ENCODE peak calls at places on chromosomes 13 and 19, in eight cellular contexts. One of them, this sample, is unnamed.

GRCh38 chr13:96130818-96131217 is 40.9 kb downstream of the HS6ST3 start:
- DNase-seq in activated CD8-positive, alpha-beta T cell treated with anti-CD3 and anti-CD28 coated beads for 36 hours: no peak
- DNase-seq in H9: no peak
- DNase-seq in cardiac fibroblast: no peak
- DNase-seq in IMR-90: no peak
- DNase-seq in neural crest cell: no peak
- DNase-seq in cardiac muscle cell: no peak
- DNase-seq in progenitor cell of endocrine pancreas: no peak
- DNase-seq in this sample: no peak

GRCh38 chr13:67120872-67121531 is 109.1 kb downstream of the PCDH9 start:
- DNase-seq in activated CD8-positive, alpha-beta T cell treated with anti-CD3 and anti-CD28 coated beads for 36 hours: no peak
- DNase-seq in H9: no peak
- DNase-seq in cardiac fibroblast: peak; percentile 80
- DNase-seq in IMR-90: peak; percentile 76
- DNase-seq in neural crest cell: no peak
- DNase-seq in cardiac muscle cell: no peak
- DNase-seq in progenitor cell of endocrine pancreas: no peak
- DNase-seq in this sample: peak; percentile 49

GRCh38 chr13:74132768-74133656 is 1.2 kb downstream of the KLF12 start:
- DNase-seq in activated CD8-positive, alpha-beta T cell treated with anti-CD3 and anti-CD28 coated beads for 36 hours: peak; percentile 60
- DNase-seq in H9: peak; percentile 34
- DNase-seq in cardiac fibroblast: peak; percentile 40
- DNase-seq in IMR-90: peak; percentile 50
- DNase-seq in neural crest cell: peak; percentile 20
- DNase-seq in cardiac muscle cell: peak; percentile 62
- DNase-seq in progenitor cell of endocrine pancreas: no peak
- DNase-seq in this sample: no peak

GRCh38 chr19:1949304-1950101 is 8.5 kb downstream of the CSNK1G2 start:
- DNase-seq in activated CD8-positive, alpha-beta T cell treated with anti-CD3 and anti-CD28 coated beads for 36 hours: no peak
- DNase-seq in H9: no peak
- DNase-seq in cardiac fibroblast: no peak
- DNase-seq in IMR-90: no peak
- DNase-seq in neural crest cell: no peak
- DNase-seq in cardiac muscle cell: no peak
- DNase-seq in progenitor cell of endocrine pancreas: no peak
- DNase-seq in this sample: no peak

GRCh38 chr19:46118136-46118535 is 6.4 kb downstream of the IGFL3 start:
- DNase-seq in activated CD8-positive, alpha-beta T cell treated with anti-CD3 and anti-CD28 coated beads for 36 hours: no peak
- DNase-seq in H9: no peak
- DNase-seq in cardiac fibroblast: no peak
- DNase-seq in IMR-90: no peak
- DNase-seq in neural crest cell: no peak
- DNase-seq in cardiac muscle cell: no peak
- DNase-seq in progenitor cell of endocrine pancreas: no peak
- DNase-seq in this sample: no peak

GRCh38 chr13:77833331-77833863 is 85.2 kb downstream of the EDNRB start:
- DNase-seq in activated CD8-positive, alpha-beta T cell treated with anti-CD3 and anti-CD28 coated beads for 36 hours: no peak
- DNase-seq in H9: no peak
- DNase-seq in cardiac fibroblast: peak; percentile 84
- DNase-seq in IMR-90: peak; percentile 88
- DNase-seq in neural crest cell: no peak
- DNase-seq in cardiac muscle cell: no peak
- DNase-seq in progenitor cell of endocrine pancreas: no peak
- DNase-seq in this sample: peak; percentile 87

GRCh38 chr19:49761625-49762311 is 1.3 kb downstream of the TSKS start:
- DNase-seq in activated CD8-positive, alpha-beta T cell treated with anti-CD3 and anti-CD28 coated beads for 36 hours: peak; percentile 29
- DNase-seq in H9: peak; percentile 57
- DNase-seq in cardiac fibroblast: peak; percentile 71
- DNase-seq in IMR-90: peak; percentile 56
- DNase-seq in neural crest cell: no peak
- DNase-seq in cardiac muscle cell: peak; percentile 28
- DNase-seq in progenitor cell of endocrine pancreas: no peak
- DNase-seq in this sample: peak; percentile 87

GRCh38 chr13:26022538-26023292 is 29.1 kb downstream of the SHISA2 start:
- DNase-seq in activated CD8-positive, alpha-beta T cell treated with anti-CD3 and anti-CD28 coated beads for 36 hours: no peak
- DNase-seq in H9: no peak
- DNase-seq in cardiac fibroblast: peak; percentile 58
- DNase-seq in IMR-90: peak; percentile 47
- DNase-seq in neural crest cell: peak; percentile 7
- DNase-seq in cardiac muscle cell: peak; percentile 88
- DNase-seq in progenitor cell of endocrine pancreas: no peak
- DNase-seq in this sample: peak; percentile 10

GRCh38 chr13:45527699-45528462 is 63.1 kb downstream of the COG3 start:
- DNase-seq in activated CD8-positive, alpha-beta T cell treated with anti-CD3 and anti-CD28 coated beads for 36 hours: no peak
- DNase-seq in H9: no peak
- DNase-seq in cardiac fibroblast: no peak
- DNase-seq in IMR-90: peak; percentile 74
- DNase-seq in neural crest cell: no peak
- DNase-seq in cardiac muscle cell: no peak
- DNase-seq in progenitor cell of endocrine pancreas: no peak
- DNase-seq in this sample: no peak

GRCh38 chr19:46660008-46660517 is 919 bp downstream of the DACT3 start:
- DNase-seq in activated CD8-positive, alpha-beta T cell treated with anti-CD3 and anti-CD28 coated beads for 36 hours: peak; percentile 35
- DNase-seq in H9: peak; percentile 60
- DNase-seq in cardiac fibroblast: no peak
- DNase-seq in IMR-90: no peak
- DNase-seq in neural crest cell: peak; percentile 26
- DNase-seq in cardiac muscle cell: peak; percentile 71
- DNase-seq in progenitor cell of endocrine pancreas: no peak
- DNase-seq in this sample: no peak

GRCh38 chr13:98370806-98371553 is 193.9 kb upstream of the RNF113B start:
- DNase-seq in activated CD8-positive, alpha-beta T cell treated with anti-CD3 and anti-CD28 coated beads for 36 hours: no peak
- DNase-seq in H9: no peak
- DNase-seq in cardiac fibroblast: peak; percentile 80
- DNase-seq in IMR-90: peak; percentile 97
- DNase-seq in neural crest cell: no peak
- DNase-seq in cardiac muscle cell: peak; percentile 10
- DNase-seq in progenitor cell of endocrine pancreas: no peak
- DNase-seq in this sample: peak; percentile 69

GRCh38 chr19:8451885-8452284 is 7.1 kb downstream of the HNRNPM start:
- DNase-seq in activated CD8-positive, alpha-beta T cell treated with anti-CD3 and anti-CD28 coated beads for 36 hours: no peak
- DNase-seq in H9: no peak
- DNase-seq in cardiac fibroblast: peak; percentile 57
- DNase-seq in IMR-90: peak; percentile 79
- DNase-seq in neural crest cell: no peak
- DNase-seq in cardiac muscle cell: no peak
- DNase-seq in progenitor cell of endocrine pancreas: no peak
- DNase-seq in this sample: peak; percentile 72

GRCh38 chr13:99203601-99204579 is 3.2 kb downstream of the UBAC2 start:
- DNase-seq in activated CD8-positive, alpha-beta T cell treated with anti-CD3 and anti-CD28 coated beads for 36 hours: no peak
- DNase-seq in H9: no peak
- DNase-seq in cardiac fibroblast: no peak
- DNase-seq in IMR-90: no peak
- DNase-seq in neural crest cell: no peak
- DNase-seq in cardiac muscle cell: no peak
- DNase-seq in progenitor cell of endocrine pancreas: no peak
- DNase-seq in this sample: no peak

GRCh38 chr19:955803-956746 is 28.1 kb upstream of the WDR18 start:
- DNase-seq in activated CD8-positive, alpha-beta T cell treated with anti-CD3 and anti-CD28 coated beads for 36 hours: no peak
- DNase-seq in H9: peak; percentile 57
- DNase-seq in cardiac fibroblast: no peak
- DNase-seq in IMR-90: no peak
- DNase-seq in neural crest cell: no peak
- DNase-seq in cardiac muscle cell: peak; percentile 17
- DNase-seq in progenitor cell of endocrine pancreas: peak; percentile 86
- DNase-seq in this sample: no peak

GRCh38 chr19:34589730-34590129 is 87.2 kb downstream of the SCGB2B2 start:
- DNase-seq in activated CD8-positive, alpha-beta T cell treated with anti-CD3 and anti-CD28 coated beads for 36 hours: no peak
- DNase-seq in H9: no peak
- DNase-seq in cardiac fibroblast: no peak
- DNase-seq in IMR-90: no peak
- DNase-seq in neural crest cell: no peak
- DNase-seq in cardiac muscle cell: no peak
- DNase-seq in progenitor cell of endocrine pancreas: no peak
- DNase-seq in this sample: no peak

GRCh38 chr19:21915411-21915810 is 79.4 kb upstream of the ZNF43 start:
- DNase-seq in activated CD8-positive, alpha-beta T cell treated with anti-CD3 and anti-CD28 coated beads for 36 hours: no peak
- DNase-seq in H9: no peak
- DNase-seq in cardiac fibroblast: no peak
- DNase-seq in IMR-90: no peak
- DNase-seq in neural crest cell: no peak
- DNase-seq in cardiac muscle cell: no peak
- DNase-seq in progenitor cell of endocrine pancreas: no peak
- DNase-seq in this sample: no peak

GRCh38 chr19:1866693-1867358 is 3.4 kb upstream of the KLF16 start:
- DNase-seq in activated CD8-positive, alpha-beta T cell treated with anti-CD3 and anti-CD28 coated beads for 36 hours: no peak
- DNase-seq in H9: no peak
- DNase-seq in cardiac fibroblast: no peak
- DNase-seq in IMR-90: no peak
- DNase-seq in neural crest cell: no peak
- DNase-seq in cardiac muscle cell: no peak
- DNase-seq in progenitor cell of endocrine pancreas: no peak
- DNase-seq in this sample: no peak

GRCh38 chr19:11286312-11286974 is 9.5 kb upstream of the TSPAN16 start:
- DNase-seq in activated CD8-positive, alpha-beta T cell treated with anti-CD3 and anti-CD28 coated beads for 36 hours: peak; percentile 10
- DNase-seq in H9: no peak
- DNase-seq in cardiac fibroblast: peak; percentile 74
- DNase-seq in IMR-90: peak; percentile 58
- DNase-seq in neural crest cell: no peak
- DNase-seq in cardiac muscle cell: no peak
- DNase-seq in progenitor cell of endocrine pancreas: no peak
- DNase-seq in this sample: peak; percentile 50
- TF ChIP-seq CTCF in activated CD8-positive, alpha-beta T cell treated with anti-CD3 and anti-CD28 coated beads for 36 hours: no peak
- TF ChIP-seq CTCF in H9: no peak
- TF ChIP-seq CTCF in cardiac fibroblast: peak; percentile 39
- TF ChIP-seq CTCF in IMR-90: no peak
- TF ChIP-seq CTCF in neural crest cell: no peak
- TF ChIP-seq CTCF in cardiac muscle cell: peak; percentile 37
- TF ChIP-seq CTCF in progenitor cell of endocrine pancreas: no peak
- TF ChIP-seq CTCF in this sample: peak; percentile 17

DNA sequence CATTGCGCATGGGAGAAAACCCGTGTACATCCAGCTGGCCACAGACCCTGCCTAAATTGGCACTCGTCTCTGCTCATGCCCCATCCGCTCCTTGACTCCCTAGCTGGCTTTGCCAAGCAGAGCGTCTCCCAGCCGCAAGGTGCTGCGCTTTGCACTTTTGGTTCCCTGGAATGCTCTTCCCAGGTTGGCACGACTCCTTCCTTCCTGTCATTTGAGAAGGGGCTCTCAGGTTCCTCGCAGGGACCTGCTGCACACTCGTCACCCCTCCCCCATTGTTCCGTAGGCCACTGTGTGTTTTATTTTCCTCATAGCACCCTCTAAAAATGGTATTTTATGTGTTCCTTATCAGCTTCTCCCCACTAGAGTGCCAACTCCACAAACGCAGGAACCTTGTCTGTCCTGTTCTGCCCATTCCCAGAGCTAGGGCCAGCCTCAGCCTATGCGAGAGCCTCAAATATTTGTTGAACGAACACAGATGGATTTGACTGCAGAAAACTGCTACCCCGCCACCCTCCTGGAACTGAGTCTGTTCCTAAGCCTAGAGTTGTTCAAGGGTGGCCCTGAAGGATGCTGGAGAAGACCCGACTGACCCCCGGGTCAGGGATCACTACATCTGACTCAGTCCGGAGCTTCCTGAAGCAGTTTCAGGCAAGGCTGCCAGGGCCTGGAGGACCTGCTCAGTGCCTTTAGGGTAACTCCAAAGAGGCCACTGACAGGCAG is 8.4 kb upstream of the CEBPA start:
- DNase-seq in activated CD8-positive, alpha-beta T cell treated with anti-CD3 and anti-CD28 coated beads for 36 hours: no peak
- DNase-seq in H9: no peak
- DNase-seq in cardiac fibroblast: no peak
- DNase-seq in IMR-90: no peak
- DNase-seq in neural crest cell: no peak
- DNase-seq in cardiac muscle cell: no peak
- DNase-seq in progenitor cell of endocrine pancreas: no peak
- DNase-seq in this sample: no peak
- TF ChIP-seq CTCF in activated CD8-positive, alpha-beta T cell treated with anti-CD3 and anti-CD28 coated beads for 36 hours: no peak
- TF ChIP-seq CTCF in H9: no peak
- TF ChIP-seq CTCF in cardiac fibroblast: no peak
- TF ChIP-seq CTCF in IMR-90: no peak
- TF ChIP-seq CTCF in neural crest cell: no peak
- TF ChIP-seq CTCF in cardiac muscle cell: no peak
- TF ChIP-seq CTCF in progenitor cell of endocrine pancreas: no peak
- TF ChIP-seq CTCF in this sample: no peak

GRCh38 chr19:56223481-56223880 is 21.4 kb downstream of the ZSCAN5C start:
- DNase-seq in activated CD8-positive, alpha-beta T cell treated with anti-CD3 and anti-CD28 coated beads for 36 hours: no peak
- DNase-seq in H9: no peak
- DNase-seq in cardiac fibroblast: no peak
- DNase-seq in IMR-90: no peak
- DNase-seq in neural crest cell: no peak
- DNase-seq in cardiac muscle cell: no peak
- DNase-seq in progenitor cell of endocrine pancreas: no peak
- DNase-seq in this sample: no peak

GRCh38 chr19:56217039-56217949 is 15.2 kb downstream of the ZSCAN5C start:
- DNase-seq in activated CD8-positive, alpha-beta T cell treated with anti-CD3 and anti-CD28 coated beads for 36 hours: no peak
- DNase-seq in H9: peak; percentile 69
- DNase-seq in cardiac fibroblast: peak; percentile 40
- DNase-seq in IMR-90: peak; percentile 4
- DNase-seq in neural crest cell: no peak
- DNase-seq in cardiac muscle cell: no peak
- DNase-seq in progenitor cell of endocrine pancreas: peak; percentile 17
- DNase-seq in this sample: peak; percentile 12

GRCh38 chr19:56222901-56223300 is 20.8 kb downstream of the ZSCAN5C start:
- DNase-seq in activated CD8-positive, alpha-beta T cell treated with anti-CD3 and anti-CD28 coated beads for 36 hours: no peak
- DNase-seq in H9: no peak
- DNase-seq in cardiac fibroblast: no peak
- DNase-seq in IMR-90: no peak
- DNase-seq in neural crest cell: no peak
- DNase-seq in cardiac muscle cell: no peak
- DNase-seq in progenitor cell of endocrine pancreas: no peak
- DNase-seq in this sample: no peak

GRCh38 chr19:56221851-56222250 is 19.8 kb downstream of the ZSCAN5C start:
- DNase-seq in activated CD8-positive, alpha-beta T cell treated with anti-CD3 and anti-CD28 coated beads for 36 hours: no peak
- DNase-seq in H9: no peak
- DNase-seq in cardiac fibroblast: no peak
- DNase-seq in IMR-90: no peak
- DNase-seq in neural crest cell: no peak
- DNase-seq in cardiac muscle cell: no peak
- DNase-seq in progenitor cell of endocrine pancreas: no peak
- DNase-seq in this sample: no peak
- TF ChIP-seq CTCF in activated CD8-positive, alpha-beta T cell treated with anti-CD3 and anti-CD28 coated beads for 36 hours: no peak
- TF ChIP-seq CTCF in H9: no peak
- TF ChIP-seq CTCF in cardiac fibroblast: no peak
- TF ChIP-seq CTCF in IMR-90: no peak
- TF ChIP-seq CTCF in neural crest cell: peak; percentile 12
- TF ChIP-seq CTCF in cardiac muscle cell: peak; percentile 5
- TF ChIP-seq CTCF in progenitor cell of endocrine pancreas: no peak
- TF ChIP-seq CTCF in this sample: no peak

GRCh38 chr19:32748497-32748896 is 28.9 kb downstream of the TDRD12 start:
- DNase-seq in activated CD8-positive, alpha-beta T cell treated with anti-CD3 and anti-CD28 coated beads for 36 hours: peak; percentile 26
- DNase-seq in H9: no peak
- DNase-seq in cardiac fibroblast: no peak
- DNase-seq in IMR-90: no peak
- DNase-seq in neural crest cell: no peak
- DNase-seq in cardiac muscle cell: no peak
- DNase-seq in progenitor cell of endocrine pancreas: no peak
- DNase-seq in this sample: no peak
- TF ChIP-seq CTCF in activated CD8-positive, alpha-beta T cell treated with anti-CD3 and anti-CD28 coated beads for 36 hours: no peak
- TF ChIP-seq CTCF in H9: peak; percentile 50
- TF ChIP-seq CTCF in cardiac fibroblast: no peak
- TF ChIP-seq CTCF in IMR-90: no peak
- TF ChIP-seq CTCF in neural crest cell: no peak
- TF ChIP-seq CTCF in cardiac muscle cell: peak; percentile 2
- TF ChIP-seq CTCF in progenitor cell of endocrine pancreas: peak; percentile 34
- TF ChIP-seq CTCF in this sample: no peak

DNA sequence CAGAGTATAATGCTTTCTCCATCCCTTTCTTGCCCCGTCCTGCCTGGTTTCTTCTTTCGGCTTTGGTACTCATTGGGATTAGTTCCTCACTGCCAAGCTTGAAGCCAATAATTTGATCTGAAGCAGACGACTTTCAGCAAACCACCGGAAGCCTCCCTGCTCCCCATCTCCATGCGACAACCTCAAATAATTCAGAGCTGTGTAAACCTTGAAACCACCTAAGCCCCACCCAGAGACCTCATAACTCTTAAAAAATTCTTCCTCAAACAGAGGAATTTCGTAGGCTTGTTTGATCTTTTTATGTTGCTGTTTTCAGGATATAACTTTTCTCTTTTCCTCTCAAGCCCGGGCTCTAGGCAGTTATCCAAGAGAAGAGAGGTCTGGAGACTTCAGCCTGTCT is 311.5 kb downstream of the KCNRG start:
- DNase-seq in activated CD8-positive, alpha-beta T cell treated with anti-CD3 and anti-CD28 coated beads for 36 hours: no peak
- DNase-seq in H9: no peak
- DNase-seq in cardiac fibroblast: no peak
- DNase-seq in IMR-90: no peak
- DNase-seq in neural crest cell: no peak
- DNase-seq in cardiac muscle cell: no peak
- DNase-seq in progenitor cell of endocrine pancreas: no peak
- DNase-seq in this sample: no peak
- TF ChIP-seq CTCF in activated CD8-positive, alpha-beta T cell treated with anti-CD3 and anti-CD28 coated beads for 36 hours: no peak
- TF ChIP-seq CTCF in H9: no peak
- TF ChIP-seq CTCF in cardiac fibroblast: no peak
- TF ChIP-seq CTCF in IMR-90: no peak
- TF ChIP-seq CTCF in neural crest cell: no peak
- TF ChIP-seq CTCF in cardiac muscle cell: no peak
- TF ChIP-seq CTCF in progenitor cell of endocrine pancreas: no peak
- TF ChIP-seq CTCF in this sample: no peak